ENCODE peak calls at places on chromosomes 12 and 14, in five cellular contexts. D, E, V, Q and O are unnamed samples.
A peak's percentile ranks its signal among the peaks of the same experiment; 100 is the strongest.

GRCh38 chr14:30588873-30589272 is 29.9 kb downstream of the G2E3 start:
- DNase-seq in D (no peak), E (no peak), V (no peak), Q (no peak), O (no peak)

GRCh38 chr12:119448737-119449136 is 114.2 kb downstream of the CCDC60 start:
- DNase-seq in D (no peak), E (no peak), V (no peak), Q (no peak), O (no peak)

GRCh38 chr12:132600048-132601032 is 10.0 kb downstream of the LRCOL1 start:
- DNase-seq in D (peak; percentile 62), E (peak; percentile 39), V (peak; percentile 78), Q (peak; percentile 54), O (peak; percentile 75)

GRCh38 chr14:81268016-81268416 is 47.3 kb upstream of the GTF2A1 start:
- DNase-seq in D (no peak), E (peak; percentile 86), V (peak; percentile 31), Q (no peak), O (no peak)

GRCh38 chr14:37969511-37969979 is 238.2 kb upstream of the SSTR1 start:
- DNase-seq in D (no peak), E (no peak), V (no peak), Q (no peak), O (no peak)

GRCh38 chr14:100747021-100747586 is 20.4 kb downstream of the DLK1 start:
- DNase-seq in D (no peak), E (peak; percentile 99), V (peak; percentile 73), Q (peak; percentile 74), O (no peak)

GRCh38 chr14:106811167-106811566 is 1284.8 kb downstream of the TMEM121 start:
- DNase-seq in D (no peak), E (no peak), V (no peak), Q (no peak), O (no peak)

GRCh38 chr14:104930526-104931322 is 6.0 kb downstream of the PLD4 start:
- DNase-seq in D (no peak), E (no peak), V (no peak), Q (no peak), O (no peak)

GRCh38 chr12:20409639-20410038 is 41.3 kb downstream of the PDE3A start:
- DNase-seq in D (no peak), E (no peak), V (no peak), Q (no peak), O (no peak)

GRCh38 chr14:92897922-92898599 is 24.9 kb upstream of the CHGA start:
- DNase-seq in D (no peak), E (no peak), V (no peak), Q (no peak), O (no peak)

GRCh38 chr14:73786632-73786941 is 65.0 kb upstream of the PTGR2 start:
- DNase-seq in D (peak; percentile 44), E (no peak), V (peak; percentile 46), Q (no peak), O (peak; percentile 44)

GRCh38 chr12:2057041-2057792 is 4.4 kb downstream of the CACNA1C start:
- DNase-seq in D (peak; percentile 63), E (no peak), V (peak; percentile 49), Q (no peak), O (peak; percentile 78)

GRCh38 chr12:103846415-103846814 is 5.4 kb upstream of the NT5DC3 start:
- DNase-seq in D (no peak), E (no peak), V (no peak), Q (no peak), O (no peak)
- H3K4me1 ChIP-seq in D (no peaks in the 10 kb centered on the region), E (peaks cover under 1% of the 10 kb centered on the region), V (peaks cover 23% of the 10 kb centered on the region), Q (no peaks in the 10 kb centered on the region), O (peaks cover 6% of the 10 kb centered on the region)

GRCh38 chr12:53324779-53325538 is 3.5 kb upstream of the AAAS start:
- DNase-seq in D (peak; percentile 94), E (peak; percentile 72), V (peak; percentile 96), Q (peak; percentile 90), O (peak; percentile 96)
- TF ChIP-seq CTCF in D (peak; percentile 81), E (peak; percentile 93), V (peak; percentile 78), Q (peak; percentile 68), O (peak; percentile 78)

GRCh38 chr12:57826966-57827365 is 8.4 kb upstream of the AVIL start:
- DNase-seq in D (no peak), E (no peak), V (no peak), Q (no peak), O (no peak)

GRCh38 chr12:57823908-57824640 is 5.5 kb upstream of the AVIL start:
- DNase-seq in D (no peak), E (no peak), V (no peak), Q (no peak), O (no peak)

GRCh38 chr12:57825451-57825850 is 6.9 kb upstream of the AVIL start:
- DNase-seq in D (no peak), E (no peak), V (no peak), Q (no peak), O (no peak)

GRCh38 chr12:57829025-57829777 is 10.7 kb upstream of the AVIL start:
- DNase-seq in D (no peak), E (no peak), V (no peak), Q (no peak), O (no peak)

GRCh38 chr12:57826400-57826799 is 7.9 kb upstream of the AVIL start:
- DNase-seq in D (no peak), E (no peak), V (no peak), Q (no peak), O (no peak)
- H3K4me1 ChIP-seq in D (peaks cover 72% of the 10 kb centered on the region), E (no peaks in the 10 kb centered on the region), V (no peaks in the 10 kb centered on the region), Q (no peaks in the 10 kb centered on the region), O (peaks cover 8% of the 10 kb centered on the region)

GRCh38 chr12:57723630-57723962 is 14.9 kb downstream of the AGAP2 start:
- DNase-seq in D (no peak), E (no peak), V (no peak), Q (no peak), O (peak; percentile 23)
- TF ChIP-seq CTCF in D (no peak), E (no peak), V (no peak), Q (no peak), O (no peak)

GRCh38 chr14:50825307-50825706 is 5.7 kb downstream of the NIN start:
- DNase-seq in D (no peak), E (no peak), V (no peak), Q (no peak), O (no peak)
- H3K4me1 ChIP-seq in D (peaks cover 63% of the 10 kb centered on the region), E (peaks cover 29% of the 10 kb centered on the region), V (peaks cover 13% of the 10 kb centered on the region), Q (peaks cover 28% of the 10 kb centered on the region), O (no peaks in the 10 kb centered on the region)

GRCh38 chr12:44385964-44386363 is 490.2 kb downstream of the NELL2 start:
- DNase-seq in D (no peak), E (no peak), V (no peak), Q (no peak), O (no peak)

DNA sequence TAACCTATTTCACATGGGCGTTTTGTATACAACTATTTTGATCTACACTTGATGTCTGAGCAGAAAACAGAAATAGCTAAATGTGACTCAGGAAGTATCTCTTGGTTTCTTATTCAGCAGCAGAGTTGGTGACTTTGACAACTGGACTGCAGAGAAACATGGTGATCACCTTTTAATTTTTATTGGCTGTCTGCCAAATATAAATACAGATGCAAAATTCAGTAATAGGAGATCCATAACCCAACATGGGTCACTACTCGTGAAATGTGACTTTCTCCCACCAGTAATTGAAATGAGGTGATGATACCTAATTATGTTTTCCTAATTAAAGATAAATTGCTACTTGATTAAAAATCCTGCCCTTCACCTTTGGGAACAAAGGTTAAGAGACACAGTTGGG is 487.1 kb downstream of the NELL2 start:
- DNase-seq in D (no peak), E (no peak), V (no peak), Q (no peak), O (no peak)
- TF ChIP-seq CTCF in D (no peak), E (no peak), V (no peak), Q (no peak), O (no peak)

GRCh38 chr14:68546839-68547238 is 246.0 kb downstream of the ZFP36L1 start:
- DNase-seq in D (no peak), E (peak; percentile 97), V (peak; percentile 25), Q (no peak), O (no peak)

GRCh38 chr14:68549966-68550705 is 242.7 kb downstream of the ZFP36L1 start:
- DNase-seq in D (no peak), E (no peak), V (peak; percentile 50), Q (no peak), O (no peak)

GRCh38 chr14:68549057-68549421 is 243.8 kb downstream of the ZFP36L1 start:
- DNase-seq in D (no peak), E (peak; percentile 97), V (peak; percentile 73), Q (no peak), O (no peak)

GRCh38 chr14:68547305-68548193 is 245.3 kb downstream of the ZFP36L1 start:
- DNase-seq in D (peak; percentile 67), E (peak; percentile 100), V (peak; percentile 83), Q (peak; percentile 71), O (peak; percentile 65)

GRCh38 chr14:68548194-68549056 is 244.4 kb downstream of the ZFP36L1 start:
- DNase-seq in D (peak; percentile 92), E (peak; percentile 99), V (peak; percentile 89), Q (peak; percentile 74), O (no peak)
- H3K4me1 ChIP-seq in D (peaks cover 87% of the 10 kb centered on the region), E (peaks cover 62% of the 10 kb centered on the region), V (peaks cover 59% of the 10 kb centered on the region), Q (peaks cover 31% of the 10 kb centered on the region), O (no peaks in the 10 kb centered on the region)

GRCh38 chr12:121889267-121889624 is 656 bp downstream of the PSMD9 start:
- DNase-seq in D (no peak), E (no peak), V (no peak), Q (no peak), O (no peak)

GRCh38 chr12:121898287-121898686 is 9.7 kb downstream of the PSMD9 start:
- DNase-seq in D (no peak), E (no peak), V (no peak), Q (no peak), O (no peak)

GRCh38 chr12:121892673-121893561 is 4.3 kb downstream of the PSMD9 start:
- DNase-seq in D (no peak), E (no peak), V (no peak), Q (no peak), O (no peak)

GRCh38 chr12:121893901-121894540 is 5.4 kb downstream of the PSMD9 start:
- DNase-seq in D (no peak), E (peak; percentile 71), V (peak; percentile 63), Q (no peak), O (no peak)

DNA sequence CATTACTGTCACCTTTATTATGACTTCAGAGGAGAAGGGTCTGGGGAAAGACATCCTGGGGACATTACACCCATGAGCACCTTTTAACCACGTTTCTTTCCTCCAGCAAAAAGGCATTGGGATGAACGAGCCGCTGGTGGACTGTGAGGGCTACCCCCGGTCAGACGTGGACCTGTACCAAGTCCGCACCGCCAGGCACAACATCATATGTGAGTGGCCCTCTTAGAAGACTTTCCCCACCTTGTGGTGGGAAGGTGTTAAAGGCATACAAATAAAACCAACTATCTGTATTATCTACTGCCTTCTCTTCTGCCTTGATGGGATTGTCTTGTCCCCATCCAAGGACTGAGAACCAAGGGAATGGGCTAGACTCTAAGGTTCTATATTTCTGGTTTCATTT is 6.0 kb downstream of the PSMD9 start:
- DNase-seq in D (no peak), E (no peak), V (peak; percentile 72), Q (no peak), O (no peak)
- TF ChIP-seq CTCF in D (peak; percentile 6), E (peak; percentile 45), V (peak; percentile 37), Q (no peak), O (no peak)

DNA sequence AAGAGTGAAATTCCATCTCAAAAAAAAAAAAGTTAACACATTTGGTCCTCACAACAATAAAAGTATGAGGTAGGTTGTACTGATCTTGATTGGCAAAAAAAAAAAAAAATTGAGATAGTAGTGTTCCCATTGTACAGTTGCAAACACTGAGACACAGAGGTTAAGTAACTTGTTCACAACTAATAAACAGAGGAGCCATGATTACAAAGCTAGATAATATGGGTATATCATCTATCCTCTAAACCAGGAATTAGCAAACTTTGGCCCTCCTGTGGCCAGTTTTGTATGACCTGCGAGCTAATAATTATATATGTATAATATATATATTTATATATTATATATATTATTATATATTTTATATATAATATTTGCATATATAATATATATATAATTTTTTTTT is 2.3 kb upstream of the PSME1 start:
- DNase-seq in D (no peak), E (no peak), V (no peak), Q (no peak), O (no peak)
- H3K4me1 ChIP-seq in D (peaks cover 46% of the 10 kb centered on the region), E (no peaks in the 10 kb centered on the region), V (peaks cover 19% of the 10 kb centered on the region), Q (peaks cover 4% of the 10 kb centered on the region), O (peaks cover 9% of the 10 kb centered on the region)